ENCODE peak calls at places on chromosome 1, in seven cellular contexts. N, D, P, C, W, A and B are unnamed samples.

GRCh38 chr1:21212126-21212525 is 35.4 kb upstream of the EIF4G3 start:
- DNase-seq in W (no peak), N (peak; percentile 39), D (peak; percentile 38), P (no peak), A (no peak), C (no peak), B (peak; percentile 63)

GRCh38 chr1:197156692-197157091 is 10.2 kb upstream of the ASPM start:
- DNase-seq in W (no peak), C (no peak), A (no peak), D (no peak), P (no peak), N (no peak), B (peak; percentile 18)

GRCh38 chr1:37765937-37766664 is 1.2 kb upstream of the EPHA10 start:
- DNase-seq in C (no peak), D (no peak), A (no peak), W (no peak), P (peak; percentile 56), N (no peak), B (no peak)

GRCh38 chr1:175803413-175803812 is 60.0 kb upstream of the TNR start:
- DNase-seq in D (no peak), A (no peak), P (no peak), W (no peak), C (no peak), N (no peak), B (no peak)

GRCh38 chr1:38625939-38626338 is 233.6 kb downstream of the RRAGC start:
- DNase-seq in A (no peak), N (no peak), C (no peak), W (no peak), D (no peak), P (no peak), B (no peak)

GRCh38 chr1:7224644-7225043 is 439.4 kb downstream of the CAMTA1 start:
- DNase-seq in N (peak; percentile 6), D (no peak), P (peak; percentile 72), A (peak; percentile 15), C (no peak), W (no peak), B (peak; percentile 67)

GRCh38 chr1:17097787-17098186 is 21.5 kb downstream of the PADI2 start:
- DNase-seq in D (no peak), W (peak; percentile 87), C (no peak), N (no peak), P (no peak), A (no peak), B (no peak)

GRCh38 chr1:54710841-54711240 is 4.8 kb upstream of the TTC4 start:
- DNase-seq in W (peak; percentile 74), P (no peak), N (no peak), D (no peak), A (no peak), C (no peak), B (peak; percentile 25)

GRCh38 chr1:203584040-203584439 is 42.6 kb upstream of the ATP2B4 start:
- DNase-seq in W (no peak), D (peak; percentile 61), C (no peak), P (no peak), A (no peak), N (no peak), B (no peak)

GRCh38 chr1:220976390-220976789 is 97.1 kb downstream of the HLX start:
- DNase-seq in P (no peak), C (no peak), W (no peak), D (peak; percentile 22), A (no peak), N (no peak), B (no peak)

GRCh38 chr1:198096390-198096789 is 60.4 kb upstream of the NEK7 start:
- DNase-seq in C (no peak), W (no peak), A (no peak), D (peak; percentile 47), P (no peak), N (no peak), B (peak; percentile 68)

GRCh38 chr1:63319069-63320023 is 3.0 kb upstream of the FOXD3 start:
- DNase-seq in P (peak; percentile 58), A (no peak), C (peak; percentile 45), N (no peak), D (no peak), W (no peak), B (peak; percentile 60)

GRCh38 chr1:196355206-196355786 is 252.9 kb downstream of the KCNT2 start:
- DNase-seq in C (no peak), W (no peak), D (peak; percentile 25), A (no peak), N (peak; percentile 47), P (no peak), B (peak; percentile 11)

GRCh38 chr1:156471496-156472490 is 28.8 kb downstream of the MEF2D start:
- DNase-seq in A (no peak), W (no peak), N (no peak), P (no peak), D (no peak), C (no peak), B (no peak)

GRCh38 chr1:153386500-153386901 is 4.4 kb downstream of the S100A8 start:
- DNase-seq in A (no peak), C (no peak), N (no peak), W (no peak), D (no peak), P (no peak), B (no peak)

GRCh38 chr1:32540589-32540988 is 1.4 kb downstream of the ZBTB8A start:
- DNase-seq in C (no peak), N (peak; percentile 5), D (no peak), P (no peak), W (no peak), A (no peak), B (peak; percentile 96)

GRCh38 chr1:93845554-93846150 is 33.4 kb downstream of the DNTTIP2 start:
- DNase-seq in D (peak; percentile 94), A (no peak), N (peak; percentile 95), C (peak; percentile 15), W (peak; percentile 76), P (peak; percentile 49), B (peak; percentile 96)

GRCh38 chr1:67346982-67347381 is 39.3 kb downstream of the IL12RB2 start:
- DNase-seq in C (no peak), P (no peak), W (no peak), N (no peak), D (no peak), A (no peak), B (no peak)

GRCh38 chr1:37415611-37416244 is 58.7 kb upstream of the ZC3H12A start:
- DNase-seq in N (no peak), A (no peak), D (no peak), W (no peak), P (no peak), C (no peak), B (no peak)

DNA sequence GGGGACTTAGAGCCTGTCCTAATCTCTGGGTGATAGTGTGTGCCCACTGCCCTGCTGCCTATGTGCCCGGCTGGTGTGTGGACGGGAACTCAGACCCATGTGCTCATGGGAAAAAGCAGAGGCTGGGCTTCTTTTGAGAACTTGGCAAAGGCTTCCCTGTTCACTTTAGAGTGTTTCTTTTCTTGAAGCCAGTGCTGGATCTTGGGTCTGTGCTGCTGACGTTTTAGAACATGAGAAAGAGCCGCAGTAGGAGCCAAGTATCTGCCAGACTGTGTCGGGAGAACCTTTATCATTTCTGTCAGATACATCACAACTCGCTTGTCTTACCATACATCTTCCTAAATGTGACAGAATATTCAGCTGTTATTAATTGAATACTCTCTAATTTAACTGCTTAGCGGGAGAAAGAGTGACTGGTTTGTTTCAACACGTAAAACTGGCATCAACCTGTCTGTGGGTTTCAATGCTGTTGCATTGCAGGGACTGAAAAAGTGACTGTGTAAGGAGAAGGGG is 195.2 kb downstream of the PBX1 start:
- DNase-seq in P (no peak), W (no peak), D (peak; percentile 55), N (no peak), A (no peak), C (no peak), B (no peak)
- H3K9ac ChIP-seq in P (no peak overlapping the region), W (no peak overlapping the region), D (peak overlapping the region; percentile 32), N (peak overlapping the region; percentile 72), A (no peak overlapping the region), C (no peak overlapping the region), B (no peak overlapping the region)

GRCh38 chr1:59183918-59184317 is 113.0 kb upstream of the FGGY start:
- DNase-seq in D (peak; percentile 28), A (no peak), W (no peak), N (no peak), C (no peak), P (no peak), B (no peak)

GRCh38 chr1:59188413-59189213 is 108.3 kb upstream of the FGGY start:
- DNase-seq in A (no peak), D (no peak), C (no peak), W (no peak), N (no peak), P (no peak), B (no peak)

GRCh38 chr1:59184506-59184905 is 112.4 kb upstream of the FGGY start:
- DNase-seq in W (no peak), N (no peak), C (no peak), A (no peak), D (no peak), P (no peak), B (peak; percentile 92)

GRCh38 chr1:59186656-59187055 is 110.2 kb upstream of the FGGY start:
- DNase-seq in W (peak; percentile 81), C (no peak), N (peak; percentile 52), D (peak; percentile 79), P (no peak), A (no peak), B (peak; percentile 85)

DNA sequence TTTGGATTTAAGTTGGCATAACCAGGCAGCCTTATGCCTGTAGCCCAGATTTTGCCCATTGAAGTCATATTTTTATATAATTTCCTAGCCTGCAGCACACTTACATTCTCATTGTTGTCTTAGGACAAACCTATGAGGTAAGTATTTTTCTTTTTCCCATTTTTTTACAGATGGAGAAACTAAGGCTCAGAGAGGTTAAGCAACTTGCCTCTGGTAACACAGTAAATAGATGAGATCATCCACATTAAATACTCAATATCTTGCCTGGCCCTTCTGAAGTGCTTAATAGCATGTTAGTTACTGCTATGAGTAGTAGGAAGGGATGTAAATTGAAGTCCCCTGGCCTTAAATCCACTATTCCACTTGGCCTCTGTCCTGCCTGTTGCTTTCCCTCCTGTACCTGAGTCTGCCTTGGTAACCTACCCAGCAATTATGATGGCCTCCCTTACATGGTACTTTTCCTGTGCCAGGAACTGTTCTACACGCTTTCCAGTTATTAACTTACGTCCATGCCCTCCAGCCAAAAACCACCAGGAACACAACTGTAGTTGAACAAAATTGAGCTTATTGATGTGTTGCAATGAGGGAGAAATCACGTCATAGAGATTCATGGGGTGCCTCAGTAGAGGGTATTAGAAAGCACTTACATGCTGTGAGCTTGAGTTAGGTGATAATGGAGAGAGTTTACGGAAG is 111.6 kb upstream of the FGGY start:
- DNase-seq in C (no peak), A (no peak), P (no peak), D (no peak), W (no peak), N (no peak), B (no peak)
- H2BK120ac ChIP-seq in C (no peak overlapping the region), A (no peak overlapping the region), P (no peak overlapping the region), D (no peak overlapping the region), W (no peak overlapping the region), N (no peak overlapping the region), B (peak overlapping the region; percentile 93)

DNA sequence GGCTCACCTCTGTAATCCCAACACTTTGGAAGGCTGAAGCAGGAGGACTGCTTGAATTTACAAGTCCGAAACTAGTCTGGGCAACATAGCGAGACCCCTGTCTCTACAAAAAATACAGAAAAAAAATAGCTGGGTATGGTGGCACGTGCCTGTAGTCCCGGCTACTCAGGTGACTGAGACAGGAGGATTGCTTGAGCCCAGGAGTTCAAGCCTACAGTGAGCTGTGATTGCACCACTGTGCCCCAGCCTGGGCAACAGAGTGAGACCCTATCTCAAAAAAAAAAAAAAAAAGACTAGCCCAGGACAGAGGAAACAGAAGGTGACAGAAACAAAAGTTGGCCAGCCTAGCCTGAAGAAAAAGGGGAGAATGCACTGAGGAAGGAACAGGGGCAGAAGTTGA is 21.2 kb downstream of the ARMH1 start:
- DNase-seq in N (no peak), A (no peak), C (no peak), P (no peak), W (no peak), D (no peak), B (no peak)
- H2BK5ac ChIP-seq in N (no peak overlapping the region), A (no peak overlapping the region), C (no peak overlapping the region), P (no peak overlapping the region), W (no peak overlapping the region), D (no peak overlapping the region), B (no peak overlapping the region)

GRCh38 chr1:8448906-8449661 is 131.2 kb downstream of the SLC45A1 start:
- DNase-seq in N (peak; percentile 73), W (peak; percentile 78), C (no peak), P (no peak), D (peak; percentile 63), A (no peak), B (no peak)
- H3K9ac ChIP-seq in N (peak overlapping the region; percentile 79), W (no peak overlapping the region), C (no peak overlapping the region), P (no peak overlapping the region), D (peak overlapping the region; percentile 83), A (no peak overlapping the region), B (no peak overlapping the region)